ENCODE peak calls at places on chromosomes 7 and 10, in seven cellular contexts. Z is naive thymus-derived CD4-positive, alpha-beta T cell; M is Kasumi-1; O is activated gamma-delta T cell; G is activated CD8-positive, alpha-beta T cell treated with anti-CD3 and anti-CD28 coated beads for 36 hours; V is dermis microvascular lymphatic vessel endothelial cell; Y is B cell. A is an unnamed sample.

GRCh38 chr7:79593819-79594218 is 140.4 kb upstream of the MAGI2 start:
- DNase-seq in Z (no peak), M (no peak), O (no peak), G (no peak), V (peak), Y (no peak), A (no peak)

GRCh38 chr7:11775401-11775800 is 56.6 kb downstream of the THSD7A start:
- DNase-seq in Z (no peak), M (no peak), O (no peak), G (no peak), V (no peak), Y (no peak), A (no peak)

GRCh38 chr7:87363342-87363741 is 17.9 kb downstream of the CROT start:
- DNase-seq in Z (no peak), M (no peak), O (no peak), G (no peak), V (no peak), Y (no peak), A (no peak)

GRCh38 chr7:50679218-50680007 is 103.3 kb downstream of the GRB10 start:
- DNase-seq in Z (peak), M (peak), O (no peak), G (no peak), V (peak), Y (peak), A (peak)

GRCh38 chr7:112201421-112201820 is 4.8 kb downstream of the DOCK4 start:
- DNase-seq in Z (no peak), M (no peak), O (no peak), G (no peak), V (peak), Y (no peak), A (no peak)

GRCh38 chr7:98958968-98959367 is 80.6 kb downstream of the TRRAP start:
- DNase-seq in Z (no peak), M (no peak), O (no peak), G (no peak), V (no peak), Y (no peak), A (no peak)

GRCh38 chr7:122767339-122767738 is 64.6 kb upstream of the RNF148 start:
- DNase-seq in Z (no peak), M (no peak), O (no peak), G (no peak), V (no peak), Y (no peak), A (no peak)

GRCh38 chr10:132675031-132675740 is 110.8 kb downstream of the NKX6-2 start:
- DNase-seq in Z (no peak), M (no peak), O (no peak), G (no peak), V (no peak), Y (no peak), A (no peak)

GRCh38 chr7:157488966-157489365 is 152.2 kb downstream of the DNAJB6 start:
- DNase-seq in Z (no peak), M (no peak), O (no peak), G (no peak), V (no peak), Y (no peak), A (no peak)

GRCh38 chr10:131681656-131682055 is 219.2 kb upstream of the PPP2R2D start:
- DNase-seq in Z (no peak), M (no peak), O (no peak), G (no peak), V (no peak), Y (no peak), A (no peak)

GRCh38 chr7:133331861-133332260 is 79.0 kb downstream of the EXOC4 start:
- DNase-seq in Z (no peak), M (no peak), O (no peak), G (no peak), V (no peak), Y (no peak), A (no peak)

GRCh38 chr10:73019100-73019499 is 64.5 kb upstream of the PLA2G12B start:
- DNase-seq in Z (no peak), M (no peak), O (no peak), G (no peak), V (peak), Y (no peak), A (no peak)

GRCh38 chr10:7298495-7298894 is 112.3 kb downstream of the SFMBT2 start:
- DNase-seq in Z (no peak), M (no peak), O (no peak), G (no peak), V (no peak), Y (no peak), A (no peak)